ENCODE peak calls at places on chromosome 13, in seven cellular contexts. G is AG09309, M is foreskin fibroblast, U is retinal pigment epithelial cell, Z is tibial nerve, A is fibroblast of the aortic adventitia, W is astrocyte of the cerebellum. P is an unnamed sample.

GRCh38 chr13:38951525-38952313 is 38.9 kb downstream of the STOML3 start:
- DNase-seq in G (no peak), M (no peak), U (no peak), Z (no peak), A (no peak), W (no peak), P (no peak)

GRCh38 chr13:26255717-26256277 is 1.9 kb downstream of the CDK8 start:
- DNase-seq in G (no peak), M (no peak), U (no peak), Z (no peak), A (peak), W (no peak), P (no peak)

GRCh38 chr13:49443327-49443688 is 556 bp downstream of the CAB39L start:
- DNase-seq in G (no peak), M (no peak), U (no peak), Z (no peak), A (peak), W (no peak), P (no peak)

GRCh38 chr13:65932587-65933239 is 1297.4 kb downstream of the PCDH9 start:
- DNase-seq in G (peak), M (peak), U (peak), Z (no peak), A (peak), W (no peak), P (no peak)

GRCh38 chr13:80196756-80197155 is 144.2 kb downstream of the SPRY2 start:
- DNase-seq in G (no peak), M (no peak), U (no peak), Z (no peak), A (no peak), W (no peak), P (no peak)

GRCh38 chr13:60229708-60230272 is 66.1 kb upstream of the DIAPH3 start:
- DNase-seq in G (no peak), M (no peak), U (peak), Z (no peak), A (peak), W (no peak), P (no peak)

GRCh38 chr13:94309997-94310842 is 169.3 kb downstream of the DCT start:
- DNase-seq in G (peak), M (peak), U (peak), Z (no peak), A (peak), W (peak), P (peak)

GRCh38 chr13:80630685-80631121 is 289.8 kb upstream of the SPRY2 start:
- DNase-seq in G (no peak), M (peak), U (peak), Z (no peak), A (peak), W (peak), P (no peak)

GRCh38 chr13:98466634-98467236 is 110.2 kb downstream of the STK24 start:
- DNase-seq in G (no peak), M (no peak), U (no peak), Z (no peak), A (peak), W (no peak), P (no peak)

GRCh38 chr13:28655566-28655965 is 3.4 kb upstream of the POMP start:
- DNase-seq in G (peak), M (peak), U (no peak), Z (no peak), A (peak), W (no peak), P (no peak)

GRCh38 chr13:39108746-39109145 is 70.5 kb downstream of the NHLRC3 start:
- DNase-seq in G (no peak), M (no peak), U (no peak), Z (no peak), A (no peak), W (no peak), P (no peak)

GRCh38 chr13:37656247-37656940 is 57.8 kb upstream of the POSTN start:
- DNase-seq in G (peak), M (peak), U (peak), Z (no peak), A (peak), W (peak), P (peak)

GRCh38 chr13:93320942-93321341 is 94.3 kb downstream of the GPC6 start:
- DNase-seq in G (peak), M (no peak), U (no peak), Z (no peak), A (peak), W (no peak), P (no peak)

GRCh38 chr13:82688400-82688999 is 1193.8 kb downstream of the SLITRK1 start:
- DNase-seq in G (no peak), M (no peak), U (no peak), Z (no peak), A (peak), W (no peak), P (no peak)

GRCh38 chr13:85031771-85032170 is 767.4 kb downstream of the SLITRK6 start:
- DNase-seq in G (no peak), M (no peak), U (no peak), Z (no peak), A (no peak), W (no peak), P (no peak)

GRCh38 chr13:53200498-53201453 is 172.2 kb downstream of the OLFM4 start:
- DNase-seq in G (no peak), M (no peak), U (no peak), Z (no peak), A (no peak), W (no peak), P (no peak)

GRCh38 chr13:48983331-48983730 is 7.6 kb downstream of the FNDC3A start:
- DNase-seq in G (no peak), M (no peak), U (no peak), Z (no peak), A (no peak), W (no peak), P (no peak)

GRCh38 chr13:27137759-27138158 is 33.9 kb downstream of the USP12 start:
- DNase-seq in G (no peak), M (no peak), U (no peak), Z (no peak), A (peak), W (no peak), P (no peak)

GRCh38 chr13:48496796-48497195 is 36.1 kb downstream of the RCBTB2 start:
- DNase-seq in G (no peak), M (no peak), U (no peak), Z (no peak), A (no peak), W (no peak), P (no peak)

GRCh38 chr13:106507560-106508274 is 27.7 kb downstream of the EFNB2 start:
- DNase-seq in G (peak), M (peak), U (peak), Z (no peak), A (peak), W (peak), P (peak)

GRCh38 chr13:108663710-108664109 is 34.3 kb downstream of the MYO16 start:
- DNase-seq in G (no peak), M (no peak), U (no peak), Z (no peak), A (no peak), W (no peak), P (no peak)

GRCh38 chr13:34308725-34309124 is 490.8 kb downstream of the RFC3 start:
- DNase-seq in G (peak), M (peak), U (peak), Z (no peak), A (peak), W (no peak), P (peak)

GRCh38 chr13:90118467-90119071 is 1228.9 kb upstream of the MIR17HG start:
- DNase-seq in G (no peak), M (no peak), U (no peak), Z (no peak), A (no peak), W (no peak), P (no peak)

GRCh38 chr13:34589581-34589980 is 352.5 kb upstream of the NBEA start:
- DNase-seq in G (no peak), M (no peak), U (no peak), Z (no peak), A (no peak), W (no peak), P (no peak)

DNA sequence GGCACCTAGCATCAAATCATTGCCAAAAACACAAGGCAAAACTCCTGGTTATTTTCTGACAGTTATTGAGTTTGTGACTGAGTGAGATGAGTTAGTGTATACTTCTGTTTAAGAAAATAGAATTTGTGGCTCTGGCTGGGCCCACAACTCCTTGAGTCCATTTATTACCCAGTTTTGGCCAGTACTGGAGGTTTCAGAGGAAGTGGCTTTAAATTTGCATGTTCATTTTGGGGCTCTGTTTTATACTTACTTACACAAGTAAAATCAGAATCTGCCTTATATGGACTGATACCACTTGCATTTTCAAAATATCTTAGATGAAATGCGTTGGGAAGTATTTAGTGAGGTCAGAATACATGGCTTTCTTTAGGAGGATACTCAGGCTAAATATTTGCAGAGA is 29.0 kb downstream of the TNFSF11 start:
- DNase-seq in G (no peak), M (no peak), U (no peak), Z (no peak), A (peak), W (no peak), P (no peak)
- TF ChIP-seq CTCF in G (no peak), M (no peak), U (no peak), Z (no peak), A (no peak), W (no peak), P (no peak)

GRCh38 chr13:76020421-76020955 is 384.4 kb downstream of the LMO7 start:
- DNase-seq in G (no peak), M (no peak), U (no peak), Z (no peak), A (no peak), W (no peak), P (no peak)

GRCh38 chr13:76023644-76024043 is 387.5 kb downstream of the LMO7 start:
- DNase-seq in G (no peak), M (no peak), U (no peak), Z (no peak), A (no peak), W (no peak), P (no peak)

GRCh38 chr13:76016799-76017198 is 380.7 kb downstream of the LMO7 start:
- DNase-seq in G (no peak), M (no peak), U (no peak), Z (no peak), A (peak), W (no peak), P (no peak)

GRCh38 chr13:76017861-76018556 is 381.9 kb downstream of the LMO7 start:
- DNase-seq in G (no peak), M (no peak), U (no peak), Z (no peak), A (no peak), W (no peak), P (no peak)

DNA sequence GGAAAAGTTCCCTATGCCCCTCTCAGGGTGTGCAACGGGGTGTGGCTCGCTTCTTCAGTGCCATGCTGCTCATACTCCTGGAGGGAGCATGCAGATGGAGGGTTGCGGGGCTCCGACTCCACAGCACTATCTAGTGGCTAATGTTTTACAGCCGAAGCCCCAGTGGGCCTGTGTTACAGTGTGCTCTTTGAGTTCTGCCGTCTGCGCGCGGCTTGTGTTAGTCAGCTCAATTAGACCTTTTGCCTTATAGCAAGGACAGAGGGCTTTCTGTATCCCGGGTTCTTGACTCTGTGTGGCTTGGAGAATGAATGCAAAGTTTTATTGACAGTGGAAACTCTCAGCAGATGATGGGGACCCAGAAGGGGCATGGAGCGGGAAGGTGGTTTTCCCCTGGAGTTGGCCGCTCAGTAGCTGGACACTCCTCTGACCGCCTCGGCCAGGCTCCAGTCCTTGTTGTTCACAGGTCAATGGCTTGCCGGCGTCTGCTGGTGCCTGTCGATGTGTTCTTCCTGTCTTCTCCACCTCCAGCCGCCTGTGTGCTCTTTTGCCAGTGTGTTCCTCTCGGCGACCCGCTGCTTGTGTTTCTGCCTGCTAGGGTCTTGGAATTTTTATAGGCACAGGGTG is 383.4 kb downstream of the LMO7 start:
- DNase-seq in G (no peak), M (no peak), U (no peak), Z (no peak), A (no peak), W (no peak), P (no peak)
- TF ChIP-seq CTCF in G (peak), M (no peak), U (peak), Z (peak), A (no peak), W (peak), P (peak)

GRCh38 chr13:44054525-44054924 is 174.8 kb downstream of the LACC1 start:
- DNase-seq in G (no peak), M (no peak), U (no peak), Z (no peak), A (no peak), W (no peak), P (no peak)

GRCh38 chr13:44050450-44051063 is 170.9 kb downstream of the LACC1 start:
- DNase-seq in G (no peak), M (no peak), U (no peak), Z (no peak), A (peak), W (no peak), P (no peak)

GRCh38 chr13:44051405-44051804 is 171.7 kb downstream of the LACC1 start:
- DNase-seq in G (no peak), M (no peak), U (no peak), Z (no peak), A (no peak), W (no peak), P (no peak)

GRCh38 chr13:44051923-44052322 is 172.2 kb downstream of the LACC1 start:
- DNase-seq in G (no peak), M (no peak), U (no peak), Z (no peak), A (no peak), W (no peak), P (no peak)

DNA sequence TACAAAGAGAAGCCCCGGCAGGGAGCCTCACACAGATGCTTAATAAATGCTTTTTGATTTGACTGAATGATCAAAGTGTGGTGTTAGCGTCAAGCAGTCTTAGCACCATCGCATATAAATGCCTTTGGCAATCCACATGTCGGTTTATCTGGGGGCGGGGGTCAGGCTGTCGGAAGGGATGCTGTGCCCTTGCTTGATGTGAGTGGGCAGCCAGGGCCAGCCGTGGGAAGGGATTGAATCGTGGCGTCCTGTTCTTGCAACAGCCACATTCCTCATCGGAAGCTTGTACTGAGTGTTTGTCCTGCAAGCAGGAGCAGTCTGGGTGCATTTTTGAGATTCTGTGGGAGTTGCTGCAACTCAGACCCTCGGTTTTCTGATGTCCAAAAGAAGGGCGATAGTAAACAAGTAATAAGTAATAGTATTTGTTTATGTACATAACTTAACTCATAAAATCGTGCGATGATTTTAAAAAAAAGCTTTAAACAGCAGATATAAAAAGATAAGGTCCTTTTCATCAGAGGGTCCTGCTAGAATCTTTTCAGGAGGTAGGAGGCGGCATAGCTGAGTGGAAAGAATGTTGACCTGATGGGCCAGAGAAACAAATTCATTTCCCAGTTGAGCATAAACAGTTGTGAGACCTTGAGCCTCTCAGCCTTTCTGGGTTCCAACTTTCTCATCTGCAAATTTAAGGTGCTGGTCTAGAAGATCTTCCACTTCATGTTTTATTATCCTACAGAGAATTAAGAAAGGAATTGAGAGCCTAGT is 173.3 kb downstream of the LACC1 start:
- DNase-seq in G (peak), M (peak), U (peak), Z (no peak), A (peak), W (no peak), P (no peak)
- TF ChIP-seq CTCF in G (no peak), M (no peak), U (peak), Z (no peak), A (no peak), W (no peak), P (no peak)

GRCh38 chr13:51148952-51149573 is 38.0 kb upstream of the C13orf42 start:
- DNase-seq in G (peak), M (peak), U (peak), Z (no peak), A (peak), W (peak), P (peak)
- TF ChIP-seq CTCF in G (peak), M (peak), U (peak), Z (peak), A (peak), W (peak), P (peak)

GRCh38 chr13:95713651-95714050 is 36.7 kb downstream of the DNAJC3 start:
- DNase-seq in G (no peak), M (peak), U (no peak), Z (no peak), A (no peak), W (no peak), P (no peak)
- TF ChIP-seq CTCF in G (no peak), M (no peak), U (no peak), Z (no peak), A (no peak), W (no peak), P (no peak)

P was measured in AG04449.